ENCODE peak calls at places on chromosomes 16 and 17, in seven cellular contexts. M is H1, J is HCT116, E is GM12878, T is K562, I is SK-N-SH, Z is HepG2. S is an unnamed sample.

GRCh38 chr16:26240807-26241206 is 549.0 kb downstream of the HS3ST4 start:
- DNase-seq in M (no peak), J (no peak), E (no peak), T (no peak), I (no peak), Z (no peak), S (no peak)

GRCh38 chr16:57725077-57725953 is 10.3 kb upstream of the KATNB1 start:
- DNase-seq in M (no peak), J (no peak), E (no peak), T (no peak), I (no peak), Z (no peak), S (no peak)

GRCh38 chr16:80580109-80580832 is 39.5 kb downstream of the DYNLRB2 start:
- DNase-seq in M (no peak), J (no peak), E (peak), T (no peak), I (no peak), Z (no peak), S (no peak)

GRCh38 chr17:29510953-29511352 is 55.9 kb downstream of the ABHD15 start:
- DNase-seq in M (no peak), J (no peak), E (no peak), T (no peak), I (no peak), Z (no peak), S (no peak)

GRCh38 chr17:13640559-13640958 is 38.8 kb upstream of the HS3ST3A1 start:
- DNase-seq in M (no peak), J (no peak), E (no peak), T (no peak), I (no peak), Z (no peak), S (no peak)

GRCh38 chr16:77499373-77500285 is 64.8 kb upstream of the ADAMTS18 start:
- DNase-seq in M (no peak), J (no peak), E (no peak), T (no peak), I (no peak), Z (no peak), S (no peak)

GRCh38 chr16:4052801-4053662 is 63.2 kb downstream of the ADCY9 start:
- DNase-seq in M (no peak), J (peak), E (no peak), T (no peak), I (no peak), Z (no peak), S (no peak)

GRCh38 chr17:27385626-27386025 is 70.6 kb upstream of the KSR1 start:
- DNase-seq in M (no peak), J (no peak), E (no peak), T (no peak), I (no peak), Z (no peak), S (no peak)

GRCh38 chr17:61106354-61106753 is 293.3 kb upstream of the TBX2 start:
- DNase-seq in M (no peak), J (no peak), E (no peak), T (no peak), I (no peak), Z (peak), S (no peak)

GRCh38 chr16:21038197-21038596 is 112.4 kb downstream of the DNAH3 start:
- DNase-seq in M (no peak), J (no peak), E (no peak), T (no peak), I (no peak), Z (no peak), S (no peak)

GRCh38 chr16:27471661-27472060 is 69.7 kb downstream of the IL21R start:
- DNase-seq in M (no peak), J (no peak), E (no peak), T (no peak), I (no peak), Z (no peak), S (no peak)

GRCh38 chr17:59435238-59435637 is 103.8 kb downstream of the YPEL2 start:
- DNase-seq in M (no peak), J (no peak), E (no peak), T (no peak), I (no peak), Z (no peak), S (no peak)

GRCh38 chr17:31428111-31428510 is 36.6 kb downstream of the RAB11FIP4 start:
- DNase-seq in M (no peak), J (no peak), E (no peak), T (no peak), I (no peak), Z (no peak), S (no peak)

GRCh38 chr17:45235071-45236001 is 13.7 kb downstream of the FMNL1 start:
- DNase-seq in M (peak), J (peak), E (no peak), T (peak), I (peak), Z (peak), S (peak)

GRCh38 chr16:51839697-51840462 is 688.8 kb upstream of the SALL1 start:
- DNase-seq in M (no peak), J (no peak), E (no peak), T (no peak), I (no peak), Z (peak), S (no peak)

GRCh38 chr16:73020409-73020884 is 27.5 kb downstream of the ZFHX3 start:
- DNase-seq in M (no peak), J (peak), E (no peak), T (peak), I (no peak), Z (peak), S (peak)

GRCh38 chr16:68274441-68274840 is 10.1 kb downstream of the SLC7A6 start:
- DNase-seq in M (no peak), J (no peak), E (no peak), T (no peak), I (no peak), Z (no peak), S (no peak)

GRCh38 chr17:61389670-61390478 is 9.8 kb upstream of the TBX2 start:
- DNase-seq in M (peak), J (no peak), E (no peak), T (peak), I (peak), Z (no peak), S (peak)

GRCh38 chr16:4506450-4506849 is 30.3 kb downstream of the HMOX2 start:
- DNase-seq in M (peak), J (peak), E (peak), T (peak), I (peak), Z (peak), S (peak)

GRCh38 chr17:67379251-67379630 is 2.2 kb downstream of the PITPNC1 start:
- DNase-seq in M (no peak), J (no peak), E (no peak), T (no peak), I (no peak), Z (no peak), S (no peak)

GRCh38 chr16:49608801-49609200 is 235.2 kb downstream of the C16orf78 start:
- DNase-seq in M (peak), J (peak), E (no peak), T (peak), I (peak), Z (peak), S (peak)

GRCh38 chr16:50884066-50884860 is 142.4 kb downstream of the CYLD start:
- DNase-seq in M (peak), J (no peak), E (no peak), T (peak), I (peak), Z (peak), S (no peak)

GRCh38 chr17:82674656-82675475 is 23.6 kb downstream of the RAB40B start:
- DNase-seq in M (no peak), J (no peak), E (no peak), T (no peak), I (no peak), Z (no peak), S (no peak)

GRCh38 chr16:85072947-85073346 is 39.3 kb downstream of the CIBAR2 start:
- DNase-seq in M (no peak), J (no peak), E (no peak), T (no peak), I (no peak), Z (no peak), S (no peak)
- TF ChIP-seq JUND in M (no peak), J (no peak), E (no peak), T (no peak), I (no peak), Z (no peak), S (no peak)

DNA sequence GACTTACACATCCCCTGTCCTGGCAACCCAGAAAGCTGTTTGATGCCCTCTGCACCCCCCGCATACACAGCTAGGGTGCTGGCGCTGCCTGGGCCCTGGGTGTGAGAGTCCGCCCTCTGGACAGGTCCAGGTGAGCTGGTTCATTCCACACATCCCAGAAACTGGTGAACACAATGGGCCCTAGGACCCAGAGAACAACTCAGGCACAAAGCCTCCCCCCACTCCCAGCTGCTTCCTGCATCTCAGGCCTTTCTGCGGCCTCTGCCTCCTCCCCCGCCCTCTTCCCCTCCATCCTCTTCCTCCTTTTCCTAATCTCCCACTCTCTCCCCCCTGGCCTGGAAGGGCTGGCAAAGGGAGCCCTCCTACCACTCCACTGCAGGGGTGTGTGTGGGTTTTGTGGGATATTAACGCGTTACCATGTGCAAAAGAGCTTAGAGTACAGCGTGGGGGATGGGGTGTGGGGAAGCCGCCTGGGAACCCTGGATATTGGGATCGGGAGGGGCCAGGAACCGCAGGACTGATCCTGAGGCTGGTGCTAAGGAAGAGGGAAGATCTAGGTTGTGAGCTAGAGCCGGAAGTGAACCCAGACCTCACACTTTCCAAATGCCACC is 1.6 kb upstream of the PPP1R9B start:
- DNase-seq in M (peak), J (peak), E (no peak), T (peak), I (peak), Z (peak), S (peak)
- TF ChIP-seq JUND in M (no peak), J (no peak), E (no peak), T (peak), I (no peak), Z (no peak), S (no peak)

GRCh38 chr16:7107436-7107835 is 225.2 kb upstream of the RBFOX1 start:
- DNase-seq in M (no peak), J (no peak), E (no peak), T (no peak), I (no peak), Z (no peak), S (no peak)
- TF ChIP-seq JUND in M (no peak), J (no peak), E (no peak), T (no peak), I (no peak), Z (no peak), S (no peak)

DNA sequence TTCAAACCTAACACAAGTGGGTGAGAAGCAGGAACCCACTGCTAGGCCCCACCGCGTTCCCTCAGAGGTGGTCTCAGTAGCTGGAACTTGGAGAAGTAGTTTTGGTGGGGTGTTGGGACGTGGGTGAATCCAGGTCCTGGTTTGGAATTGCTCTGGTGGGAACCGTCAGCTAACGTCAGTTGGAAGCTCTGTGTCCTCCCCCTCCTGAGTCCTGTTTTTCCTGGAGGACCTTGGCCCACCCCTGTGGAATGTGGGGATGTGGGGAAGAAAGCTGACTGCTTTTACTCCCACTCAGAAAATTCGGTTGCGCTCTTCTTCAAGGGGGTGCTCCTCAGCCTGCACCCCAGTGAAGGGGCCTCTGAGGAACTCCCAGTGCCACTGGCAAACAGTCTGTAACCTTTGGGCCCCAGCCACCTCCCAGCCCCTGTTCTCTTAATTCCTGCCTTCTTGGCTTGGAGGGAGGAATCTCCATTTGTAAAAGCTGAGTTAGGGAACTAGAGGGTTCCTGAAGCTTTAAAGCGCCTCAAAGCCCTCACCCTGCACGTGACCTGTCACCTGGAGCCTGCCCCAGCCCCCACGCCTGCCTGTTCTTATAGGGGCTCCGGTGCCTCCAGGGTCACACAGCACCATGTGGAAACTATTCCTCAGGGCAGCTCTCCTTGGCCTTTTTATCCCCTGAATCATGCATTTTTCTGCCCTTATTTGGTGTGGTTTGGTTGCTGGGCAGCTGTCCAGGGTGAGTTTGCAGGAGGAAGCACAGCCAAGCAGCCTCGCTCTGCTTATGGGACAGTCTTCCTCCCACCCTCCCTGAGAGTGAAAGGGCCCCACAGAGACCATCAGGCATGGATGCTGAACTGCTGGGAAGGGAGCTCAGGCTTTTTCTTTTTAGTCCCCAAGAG is 16.2 kb upstream of the NAGLU start:
- DNase-seq in M (peak), J (peak), E (no peak), T (peak), I (no peak), Z (peak), S (peak)
- TF ChIP-seq JUND in M (no peak), J (peak), E (no peak), T (no peak), I (peak), Z (no peak), S (no peak)

DNA sequence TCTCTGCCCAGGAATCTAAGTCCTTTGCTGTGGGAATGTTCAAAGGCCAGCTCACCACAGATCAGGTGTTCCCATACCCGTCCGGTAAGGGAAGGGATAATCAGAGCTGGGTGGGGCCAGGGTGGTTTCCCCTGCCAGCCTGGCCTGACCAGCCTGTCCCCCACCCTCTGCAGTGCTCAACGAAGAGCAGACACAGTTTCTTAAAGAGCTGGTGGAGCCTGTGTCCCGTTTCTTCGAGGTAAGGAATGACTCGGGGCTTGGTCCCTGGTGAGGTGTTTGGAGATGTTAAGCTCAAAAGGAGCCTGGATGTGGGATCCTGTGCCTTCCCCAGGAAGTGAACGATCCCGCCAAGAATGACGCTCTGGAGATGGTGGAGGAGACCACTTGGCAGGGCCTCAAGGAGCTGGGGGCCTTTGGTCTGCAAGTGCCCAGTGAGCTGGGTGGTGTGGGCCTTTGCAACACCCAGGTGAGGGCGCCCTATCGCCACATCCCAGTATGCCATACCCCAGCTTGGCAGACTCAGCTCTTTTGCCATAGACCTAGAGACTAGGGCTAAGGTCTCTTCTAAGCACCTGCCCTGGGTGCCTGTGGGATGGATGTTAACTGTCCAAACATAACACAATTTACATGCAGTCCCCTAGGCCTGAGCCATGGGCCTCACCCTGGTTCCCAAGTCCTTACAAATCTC is 999 bp downstream of the ACADVL start:
- DNase-seq in M (peak), J (no peak), E (no peak), T (peak), I (peak), Z (peak), S (no peak)
- TF ChIP-seq JUND in M (no peak), J (no peak), E (no peak), T (no peak), I (peak), Z (no peak), S (no peak)

GRCh38 chr17:79089720-79090502 is 15.3 kb downstream of the ENGASE start:
- DNase-seq in M (no peak), J (no peak), E (no peak), T (no peak), I (no peak), Z (no peak), S (no peak)
- TF ChIP-seq JUND in M (no peak), J (no peak), E (no peak), T (no peak), I (no peak), Z (no peak), S (no peak)

DNA sequence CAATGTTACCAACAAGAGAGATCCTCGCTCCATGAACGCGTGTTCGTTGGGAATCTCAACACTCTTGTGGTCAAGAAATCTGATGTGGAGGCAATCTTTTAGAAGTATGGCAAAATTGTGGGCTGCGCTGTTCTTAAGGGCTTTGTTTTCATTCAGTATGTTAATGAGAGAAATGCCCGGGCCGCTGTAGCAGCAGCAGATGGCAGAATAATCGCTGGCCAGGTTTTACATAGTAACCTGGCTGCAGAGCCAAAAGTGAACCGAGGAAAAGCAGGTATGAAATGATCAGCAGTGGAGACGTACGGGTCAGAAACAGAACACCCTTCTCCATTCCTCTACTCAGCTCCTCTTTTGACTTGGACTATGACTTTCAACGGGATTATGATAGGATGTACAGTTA is 13.3 kb downstream of the SOCS1 start:
- DNase-seq in M (no peak), J (no peak), E (no peak), T (no peak), I (no peak), Z (no peak), S (no peak)
- TF ChIP-seq JUND in M (no peak), J (no peak), E (no peak), T (no peak), I (no peak), Z (no peak), S (no peak)

GRCh38 chr17:7324438-7324779 is 4.7 kb downstream of the NEURL4 start:
- DNase-seq in M (no peak), J (no peak), E (no peak), T (no peak), I (no peak), Z (no peak), S (no peak)

GRCh38 chr17:7321466-7321865 is 6.3 kb upstream of the GPS2 start:
- DNase-seq in M (no peak), J (no peak), E (no peak), T (no peak), I (peak), Z (no peak), S (no peak)

GRCh38 chr17:7323731-7324437 is 5.3 kb downstream of the NEURL4 start:
- DNase-seq in M (peak), J (no peak), E (no peak), T (peak), I (peak), Z (no peak), S (no peak)

GRCh38 chr17:7325031-7325528 is 4.1 kb downstream of the NEURL4 start:
- DNase-seq in M (no peak), J (no peak), E (no peak), T (no peak), I (no peak), Z (no peak), S (no peak)

GRCh38 chr17:7322520-7323194 is 6.5 kb downstream of the NEURL4 start:
- DNase-seq in M (no peak), J (no peak), E (no peak), T (no peak), I (no peak), Z (no peak), S (no peak)
- TF ChIP-seq JUND in M (no peak), J (no peak), E (no peak), T (no peak), I (no peak), Z (no peak), S (no peak)

GRCh38 chr17:5631958-5632357 is 47.6 kb upstream of the NLRP1 start:
- DNase-seq in M (no peak), J (no peak), E (no peak), T (no peak), I (no peak), Z (no peak), S (peak)
- TF ChIP-seq JUND in M (no peak), J (no peak), E (no peak), T (no peak), I (no peak), Z (no peak), S (no peak)